ENCODE peak calls at places on chromosomes 3 and 15, in four cellular contexts. One of them, this sample, is unnamed.

GRCh38 chr3:128316456-128316855 is 150.2 kb downstream of the DNAJB8 start:
- DNase-seq in CD4-positive, CD25-positive, alpha-beta regulatory T cell: peak; percentile 81
- DNase-seq in NT2/D1: no peak
- DNase-seq in stomach: peak; percentile 17
- DNase-seq in this sample: no peak

GRCh38 chr15:71581406-71581930 is 228.9 kb upstream of the NR2E3 start:
- DNase-seq in CD4-positive, CD25-positive, alpha-beta regulatory T cell: no peak
- DNase-seq in NT2/D1: no peak
- DNase-seq in stomach: no peak
- DNase-seq in this sample: no peak

GRCh38 chr15:88178631-88179030 is 77.9 kb downstream of the NTRK3 start:
- DNase-seq in CD4-positive, CD25-positive, alpha-beta regulatory T cell: no peak
- DNase-seq in NT2/D1: no peak
- DNase-seq in stomach: no peak
- DNase-seq in this sample: no peak

GRCh38 chr3:55893045-55893664 is 406.0 kb upstream of the WNT5A start:
- DNase-seq in CD4-positive, CD25-positive, alpha-beta regulatory T cell: no peak
- DNase-seq in NT2/D1: no peak
- DNase-seq in stomach: no peak
- DNase-seq in this sample: no peak

GRCh38 chr3:45656575-45657363 is 32.4 kb upstream of the SACM1L start:
- DNase-seq in CD4-positive, CD25-positive, alpha-beta regulatory T cell: peak; percentile 92
- DNase-seq in NT2/D1: peak; percentile 95
- DNase-seq in stomach: peak; percentile 93
- DNase-seq in this sample: peak; percentile 91

GRCh38 chr15:83613716-83614115 is 40.2 kb upstream of the ADAMTSL3 start:
- DNase-seq in CD4-positive, CD25-positive, alpha-beta regulatory T cell: no peak
- DNase-seq in NT2/D1: no peak
- DNase-seq in stomach: no peak
- DNase-seq in this sample: no peak

GRCh38 chr3:81303326-81303725 is 458.1 kb downstream of the GBE1 start:
- DNase-seq in CD4-positive, CD25-positive, alpha-beta regulatory T cell: no peak
- DNase-seq in NT2/D1: no peak
- DNase-seq in stomach: no peak
- DNase-seq in this sample: no peak

GRCh38 chr15:42728975-42729374 is 8.0 kb downstream of the CDAN1 start:
- DNase-seq in CD4-positive, CD25-positive, alpha-beta regulatory T cell: no peak
- DNase-seq in NT2/D1: no peak
- DNase-seq in stomach: no peak
- DNase-seq in this sample: no peak

GRCh38 chr3:186760141-186760813 is 23.1 kb upstream of the EIF4A2 start:
- DNase-seq in CD4-positive, CD25-positive, alpha-beta regulatory T cell: no peak
- DNase-seq in NT2/D1: no peak
- DNase-seq in stomach: no peak
- DNase-seq in this sample: no peak

GRCh38 chr3:149462051-149462450 is 12.4 kb upstream of the TM4SF4 start:
- DNase-seq in CD4-positive, CD25-positive, alpha-beta regulatory T cell: no peak
- DNase-seq in NT2/D1: no peak
- DNase-seq in stomach: no peak
- DNase-seq in this sample: no peak

GRCh38 chr15:89377842-89378698 is 43.4 kb upstream of the POLG start:
- DNase-seq in CD4-positive, CD25-positive, alpha-beta regulatory T cell: no peak
- DNase-seq in NT2/D1: no peak
- DNase-seq in stomach: no peak
- DNase-seq in this sample: no peak

This sample was measured in HAP-1.